ENCODE peak calls at places on chromosomes 12 and 14, in four cellular contexts. G is SW 1271, K is T-cell, P is NCI-H2029. S is an unnamed sample.

GRCh38 chr14:100140452-100141132 is 18.9 kb downstream of the DEGS2 start:
- DNase-seq in G (no peak), K (no peak), P (no peak), S (peak)

GRCh38 chr12:16437281-16437816 is 89.9 kb downstream of the MGST1 start:
- DNase-seq in G (no peak), K (no peak), P (no peak), S (peak)

GRCh38 chr12:88393017-88393767 is 187.1 kb downstream of the KITLG start:
- DNase-seq in G (peak), K (no peak), P (no peak), S (peak)

GRCh38 chr14:75223664-75224154 is 47.3 kb upstream of the TMED10 start:
- DNase-seq in G (no peak), K (no peak), P (peak), S (no peak)

GRCh38 chr14:73739174-73739898 is 25.2 kb upstream of the PNMA1 start:
- DNase-seq in G (no peak), K (no peak), P (no peak), S (no peak)

GRCh38 chr12:105378821-105379400 is 48.4 kb downstream of the C12orf75 start:
- DNase-seq in G (no peak), K (no peak), P (no peak), S (no peak)

GRCh38 chr12:122148657-122149056 is 25.4 kb downstream of the IL31 start:
- DNase-seq in G (no peak), K (no peak), P (no peak), S (no peak)

GRCh38 chr12:113136128-113136989 is 798 bp upstream of the RASAL1 start:
- DNase-seq in G (no peak), K (peak), P (peak), S (peak)

GRCh38 chr12:115507951-115508722 is 769.4 kb downstream of the MED13L start:
- DNase-seq in G (no peak), K (no peak), P (peak), S (no peak)

GRCh38 chr12:79055926-79056674 is 191.5 kb downstream of the SYT1 start:
- DNase-seq in G (peak), K (no peak), P (no peak), S (peak)

GRCh38 chr14:96197969-96198368 is 6.7 kb upstream of the BDKRB2 start:
- DNase-seq in G (no peak), K (no peak), P (no peak), S (no peak)

GRCh38 chr12:104742551-104742961 is 215.5 kb downstream of the SLC41A2 start:
- DNase-seq in G (no peak), K (no peak), P (peak), S (no peak)

GRCh38 chr14:68967459-68967940 is 11.6 kb downstream of the ACTN1 start:
- DNase-seq in G (no peak), K (no peak), P (no peak), S (no peak)

GRCh38 chr12:7060353-7060954 is at the start of gene C1S:
- DNase-seq in G (peak), K (no peak), P (no peak), S (peak)

GRCh38 chr14:86799244-86799647 is 1193.7 kb downstream of the GALC start:
- DNase-seq in G (peak), K (no peak), P (no peak), S (peak)

GRCh38 chr12:121812921-121813896 is 9.4 kb downstream of the SETD1B start:
- DNase-seq in G (no peak), K (no peak), P (peak), S (no peak)

GRCh38 chr12:27347779-27348178 is 15.1 kb downstream of the BMAL2 start:
- DNase-seq in G (no peak), K (no peak), P (no peak), S (no peak)

GRCh38 chr12:68613209-68613904 is 2.7 kb downstream of the RAP1B start:
- DNase-seq in G (no peak), K (peak), P (no peak), S (peak)

GRCh38 chr14:55600784-55601561 is 21.0 kb downstream of the KTN1 start:
- DNase-seq in G (no peak), K (no peak), P (no peak), S (peak)

GRCh38 chr14:76413962-76414665 is 38.2 kb downstream of the ESRRB start:
- DNase-seq in G (no peak), K (no peak), P (no peak), S (no peak)

GRCh38 chr14:78170203-78170602 is at the start of gene NRXN3:
- DNase-seq in G (no peak), K (no peak), P (no peak), S (peak)

GRCh38 chr14:56297449-56297848 is 179.2 kb downstream of the PELI2 start:
- DNase-seq in G (no peak), K (no peak), P (no peak), S (no peak)

GRCh38 chr14:104602315-104602932 is 2.1 kb downstream of the TMEM179 start:
- DNase-seq in G (no peak), K (no peak), P (no peak), S (no peak)

GRCh38 chr12:93979189-93979588 is 169.2 kb upstream of the PLXNC1 start:
- DNase-seq in G (no peak), K (no peak), P (no peak), S (peak)

GRCh38 chr14:92471919-92472318 is 41.7 kb upstream of the RIN3 start:
- DNase-seq in G (peak), K (no peak), P (no peak), S (peak)

GRCh38 chr14:82647088-82647697 is 1113.5 kb upstream of the SEL1L start:
- DNase-seq in G (no peak), K (no peak), P (no peak), S (no peak)

GRCh38 chr14:100845341-100845740 is 19.4 kb downstream of the MEG3 start:
- DNase-seq in G (no peak), K (no peak), P (no peak), S (no peak)

GRCh38 chr14:34205799-34206198 is 254.9 kb upstream of the EGLN3 start:
- DNase-seq in G (no peak), K (no peak), P (no peak), S (no peak)

S was measured in kidney tubule cell.